ENCODE peak calls at places on chromosomes 12 and 14, in seven cellular contexts. M is endothelial cell, H is SW480, I is HTR-8/SVneo, Z is GM04504, K is glomerular endothelial cell, N is T-helper 17 cell. W is an unnamed sample.

GRCh38 chr14:87628129-87628528 is 364.9 kb downstream of the GALC start:
- DNase-seq in M (peak), H (no peak), I (no peak), Z (peak), K (no peak), N (no peak), W (no peak)

GRCh38 chr12:130863298-130863697 is 8.6 kb upstream of the RAN start:
- DNase-seq in M (no peak), H (no peak), I (no peak), Z (no peak), K (no peak), N (no peak), W (no peak)

GRCh38 chr14:105484069-105484996 is 2.4 kb upstream of the CRIP1 start:
- DNase-seq in M (no peak), H (no peak), I (no peak), Z (no peak), K (no peak), N (peak), W (peak)

GRCh38 chr12:84508325-84508861 is 404.2 kb downstream of the SLC6A15 start:
- DNase-seq in M (no peak), H (peak), I (peak), Z (peak), K (no peak), N (no peak), W (peak)

GRCh38 chr14:35202195-35202594 is 79.8 kb downstream of the PRORP start:
- DNase-seq in M (no peak), H (no peak), I (no peak), Z (no peak), K (no peak), N (no peak), W (no peak)

GRCh38 chr12:51788876-51789275 is 59.6 kb downstream of the FIGNL2 start:
- DNase-seq in M (no peak), H (no peak), I (peak), Z (peak), K (no peak), N (no peak), W (peak)

GRCh38 chr14:22088614-22089359 is 415.2 kb upstream of the OR4E1 start:
- DNase-seq in M (no peak), H (no peak), I (no peak), Z (no peak), K (no peak), N (no peak), W (no peak)

GRCh38 chr14:65096323-65097089 is 5.8 kb downstream of the MAX start:
- DNase-seq in M (no peak), H (no peak), I (no peak), Z (no peak), K (no peak), N (no peak), W (no peak)

GRCh38 chr12:132489078-132489601 is 811 bp upstream of the FBRSL1 start:
- DNase-seq in M (peak), H (no peak), I (no peak), Z (no peak), K (no peak), N (peak), W (no peak)

GRCh38 chr14:62179367-62180018 is 417.3 kb downstream of the SNAPC1 start:
- DNase-seq in M (peak), H (peak), I (peak), Z (peak), K (peak), N (no peak), W (peak)

GRCh38 chr12:39972119-39972518 is 133.8 kb downstream of the SLC2A13 start:
- DNase-seq in M (no peak), H (peak), I (no peak), Z (peak), K (no peak), N (no peak), W (peak)

GRCh38 chr12:113405687-113406086 is 2.0 kb upstream of the SDS start:
- DNase-seq in M (no peak), H (no peak), I (no peak), Z (no peak), K (no peak), N (no peak), W (no peak)

GRCh38 chr12:132603240-132604107 is 6.9 kb downstream of the LRCOL1 start:
- DNase-seq in M (peak), H (no peak), I (no peak), Z (no peak), K (no peak), N (no peak), W (no peak)

GRCh38 chr12:95590775-95591174 is 39.5 kb upstream of the USP44 start:
- DNase-seq in M (no peak), H (no peak), I (no peak), Z (no peak), K (no peak), N (no peak), W (no peak)

GRCh38 chr12:111596985-111597730 is 2.0 kb downstream of the ATXN2 start:
- DNase-seq in M (peak), H (peak), I (peak), Z (no peak), K (peak), N (no peak), W (no peak)

GRCh38 chr12:119693006-119693405 is 25.1 kb downstream of the PRKAB1 start:
- DNase-seq in M (no peak), H (no peak), I (peak), Z (peak), K (peak), N (no peak), W (peak)

GRCh38 chr12:115632323-115632722 is 645.2 kb downstream of the MED13L start:
- DNase-seq in M (no peak), H (peak), I (no peak), Z (no peak), K (no peak), N (no peak), W (no peak)

GRCh38 chr12:77996670-77997069 is 166.0 kb downstream of the NAV3 start:
- DNase-seq in M (no peak), H (no peak), I (no peak), Z (no peak), K (no peak), N (no peak), W (no peak)

GRCh38 chr14:71703477-71703876 is 228.8 kb upstream of the RGS6 start:
- DNase-seq in M (no peak), H (no peak), I (no peak), Z (no peak), K (no peak), N (no peak), W (no peak)